ENCODE peak calls at places on chromosomes 1 and 21, in seven cellular contexts. U, C, O, W, X, Z and R are unnamed samples.

GRCh38 chr1:25724201-25724600 is 75.8 kb upstream of the SELENON start:
- DNase-seq in U (no peak), C (no peak), O (no peak), W (no peak), X (no peak), Z (no peak), R (no peak)

GRCh38 chr1:162530318-162530984 is 31.1 kb upstream of the UAP1 start:
- DNase-seq in U (no peak), C (no peak), O (no peak), W (no peak), X (peak), Z (peak), R (no peak)

GRCh38 chr1:116814935-116815334 is 60.7 kb downstream of the CD2 start:
- DNase-seq in U (no peak), C (no peak), O (no peak), W (no peak), X (no peak), Z (no peak), R (no peak)

GRCh38 chr1:4172659-4173599 is 272.9 kb upstream of the C1orf174 start:
- DNase-seq in U (peak), C (no peak), O (no peak), W (no peak), X (no peak), Z (no peak), R (peak)

GRCh38 chr1:1777510-1777909 is 760 bp downstream of the NADK start:
- DNase-seq in U (peak), C (peak), O (peak), W (peak), X (no peak), Z (no peak), R (peak)

GRCh38 chr1:90502696-90503095 is 214.4 kb downstream of the BARHL2 start:
- DNase-seq in U (no peak), C (no peak), O (no peak), W (no peak), X (no peak), Z (no peak), R (no peak)

GRCh38 chr1:44693159-44693558 is 18.6 kb downstream of the ARMH1 start:
- DNase-seq in U (no peak), C (no peak), O (no peak), W (no peak), X (no peak), Z (no peak), R (no peak)

GRCh38 chr1:194940336-194940735 is 1667.9 kb downstream of the KCNT2 start:
- DNase-seq in U (no peak), C (no peak), O (no peak), W (no peak), X (no peak), Z (no peak), R (no peak)

GRCh38 chr1:114025609-114026401 is 46.5 kb downstream of the OLFML3 start:
- DNase-seq in U (no peak), C (no peak), O (no peak), W (no peak), X (peak), Z (no peak), R (no peak)

GRCh38 chr1:240804475-240804874 is 192.5 kb upstream of the GREM2 start:
- DNase-seq in U (no peak), C (no peak), O (no peak), W (no peak), X (peak), Z (no peak), R (no peak)

GRCh38 chr1:180912211-180912800 is 391 bp upstream of the KIAA1614 start:
- DNase-seq in U (peak), C (no peak), O (no peak), W (peak), X (peak), Z (no peak), R (peak)

GRCh38 chr21:41142051-41142795 is 25.7 kb upstream of the BACE2 start:
- DNase-seq in U (peak), C (no peak), O (peak), W (no peak), X (peak), Z (no peak), R (no peak)

GRCh38 chr1:155316922-155317321 is 3.8 kb upstream of the RUSC1 start:
- DNase-seq in U (no peak), C (no peak), O (no peak), W (no peak), X (no peak), Z (no peak), R (no peak)

GRCh38 chr1:5994713-5995621 is 2.7 kb upstream of the NPHP4 start:
- DNase-seq in U (no peak), C (peak), O (no peak), W (no peak), X (no peak), Z (peak), R (no peak)

GRCh38 chr21:30434033-30434631 is 4.1 kb downstream of the KRTAP13-4 start:
- DNase-seq in U (peak), C (no peak), O (peak), W (no peak), X (no peak), Z (peak), R (no peak)

GRCh38 chr1:203187306-203188264 is 1.1 kb upstream of the CHI3L1 start:
- DNase-seq in U (no peak), C (no peak), O (no peak), W (no peak), X (no peak), Z (no peak), R (peak)

GRCh38 chr1:246782120-246782900 is 58.1 kb downstream of the SCCPDH start:
- DNase-seq in U (peak), C (no peak), O (no peak), W (peak), X (peak), Z (no peak), R (no peak)

GRCh38 chr1:234957330-234958065 is 171.1 kb downstream of the TOMM20 start:
- DNase-seq in U (peak), C (no peak), O (no peak), W (no peak), X (peak), Z (peak), R (no peak)

GRCh38 chr1:180267761-180268555 is 37.9 kb downstream of the LHX4 start:
- DNase-seq in U (no peak), C (no peak), O (no peak), W (no peak), X (no peak), Z (no peak), R (peak)

GRCh38 chr1:28144203-28145135 is 32.0 kb downstream of the PTAFR start:
- DNase-seq in U (no peak), C (no peak), O (no peak), W (no peak), X (peak), Z (no peak), R (no peak)

GRCh38 chr1:20266141-20266540 is 24.5 kb upstream of the VWA5B1 start:
- DNase-seq in U (no peak), C (no peak), O (no peak), W (no peak), X (peak), Z (no peak), R (no peak)

GRCh38 chr1:30704271-30704670 is 19.1 kb downstream of the MATN1 start:
- DNase-seq in U (no peak), C (no peak), O (peak), W (no peak), X (peak), Z (no peak), R (peak)

GRCh38 chr1:157154940-157155514 is 16.8 kb upstream of the ETV3 start:
- DNase-seq in U (peak), C (no peak), O (peak), W (peak), X (peak), Z (peak), R (no peak)

GRCh38 chr1:107293901-107294600 is 153.2 kb downstream of the NTNG1 start:
- DNase-seq in U (no peak), C (no peak), O (no peak), W (no peak), X (no peak), Z (no peak), R (no peak)
- H3K4me3 ChIP-seq in U (no peak), C (no peak), O (no peak), W (no peak), X (no peak), Z (no peak), R (no peak)

GRCh38 chr21:36032647-36033406 is 27.5 kb downstream of the SETD4 start:
- DNase-seq in U (no peak), C (no peak), O (no peak), W (no peak), X (no peak), Z (no peak), R (no peak)
- TF ChIP-seq POLR2A in U (no peak), C (no peak), O (no peak), W (no peak), X (no peak), Z (no peak), R (no peak)

GRCh38 chr1:91619881-91620280 is 119.2 kb downstream of the CDC7 start:
- DNase-seq in U (no peak), C (no peak), O (no peak), W (no peak), X (no peak), Z (no peak), R (no peak)
- H3K4me3 ChIP-seq in U (no peak), C (no peak), O (no peak), W (no peak), X (no peak), Z (no peak), R (no peak)

GRCh38 chr1:32068891-32069590 is 3.7 kb upstream of the TMEM39B start:
- DNase-seq in U (no peak), C (no peak), O (no peak), W (no peak), X (peak), Z (no peak), R (no peak)

GRCh38 chr1:32074841-32075240 is 2.1 kb downstream of the TMEM39B start:
- DNase-seq in U (no peak), C (no peak), O (no peak), W (no peak), X (no peak), Z (no peak), R (no peak)

GRCh38 chr1:32071758-32072621 is 749 bp upstream of the TMEM39B start:
- DNase-seq in U (no peak), C (no peak), O (no peak), W (no peak), X (peak), Z (no peak), R (no peak)

GRCh38 chr1:32073387-32074229 is 869 bp downstream of the TMEM39B start:
- DNase-seq in U (no peak), C (no peak), O (no peak), W (no peak), X (no peak), Z (no peak), R (no peak)

DNA sequence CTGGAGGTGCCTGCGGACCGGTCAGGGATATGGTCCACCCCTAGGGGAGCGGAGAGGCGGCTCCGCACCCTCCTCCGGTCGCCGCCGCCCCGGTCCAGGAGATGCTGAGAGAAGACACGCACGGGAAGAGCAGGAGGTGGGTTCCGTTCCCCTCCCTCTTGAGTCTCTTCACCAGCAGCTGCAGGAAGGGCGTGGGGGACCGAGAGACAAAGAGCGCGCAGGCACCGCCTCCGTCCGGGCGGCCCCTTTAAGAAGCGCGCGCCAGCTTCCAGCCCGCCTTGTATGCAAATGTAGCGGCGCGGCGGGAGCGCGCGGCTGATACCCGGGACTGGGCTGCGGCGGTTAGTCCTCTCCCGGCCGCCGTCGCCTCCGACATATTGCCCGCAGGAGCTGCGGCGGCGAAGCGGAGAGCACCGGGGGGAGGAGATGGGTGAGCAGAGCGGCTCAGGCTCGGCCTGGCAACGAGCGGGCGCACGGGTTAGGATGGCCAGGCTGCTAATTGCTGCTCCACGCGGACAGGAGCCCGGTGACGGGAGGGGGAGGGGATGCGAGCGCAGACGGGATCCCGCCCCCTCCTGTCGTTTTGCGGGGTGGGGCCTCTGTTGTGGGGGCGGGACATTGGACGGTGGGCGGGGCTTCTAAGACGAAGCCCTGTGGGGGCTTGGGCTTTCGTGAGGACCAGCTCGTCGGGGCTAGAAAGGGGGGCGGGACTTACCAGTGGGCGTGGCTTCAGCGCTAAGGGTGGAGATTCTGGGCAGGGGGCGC is at the start of gene TMEM39B:
- DNase-seq in U (peak), C (peak), O (peak), W (peak), X (peak), Z (peak), R (peak)
- TF ChIP-seq POLR2A in U (no peak), C (peak), O (no peak), W (peak), X (peak), Z (peak), R (peak)

DNA sequence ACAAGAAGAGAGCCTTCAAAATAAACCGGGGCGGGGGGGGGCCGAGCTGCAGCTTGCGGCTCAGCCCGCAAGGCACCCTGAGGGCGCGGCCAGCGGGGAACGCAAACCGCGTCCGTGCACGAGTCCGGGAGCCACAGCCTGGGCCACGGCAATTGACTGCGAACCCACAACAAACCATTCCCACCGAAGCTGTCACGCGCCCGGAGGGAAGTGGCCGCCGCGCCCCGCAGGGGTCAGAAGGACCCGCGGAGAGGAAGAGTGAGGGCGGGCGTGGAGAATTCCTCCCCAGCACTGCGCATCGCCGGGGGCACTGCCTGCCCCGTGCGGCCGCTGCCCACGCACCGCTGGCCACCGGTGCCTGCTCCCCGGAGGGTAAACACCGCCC is 628 bp downstream of the TGFBR3 start:
- DNase-seq in U (peak), C (peak), O (no peak), W (no peak), X (peak), Z (peak), R (peak)
- H3K4me3 ChIP-seq in U (peak), C (peak), O (peak), W (peak), X (peak), Z (peak), R (peak)

DNA sequence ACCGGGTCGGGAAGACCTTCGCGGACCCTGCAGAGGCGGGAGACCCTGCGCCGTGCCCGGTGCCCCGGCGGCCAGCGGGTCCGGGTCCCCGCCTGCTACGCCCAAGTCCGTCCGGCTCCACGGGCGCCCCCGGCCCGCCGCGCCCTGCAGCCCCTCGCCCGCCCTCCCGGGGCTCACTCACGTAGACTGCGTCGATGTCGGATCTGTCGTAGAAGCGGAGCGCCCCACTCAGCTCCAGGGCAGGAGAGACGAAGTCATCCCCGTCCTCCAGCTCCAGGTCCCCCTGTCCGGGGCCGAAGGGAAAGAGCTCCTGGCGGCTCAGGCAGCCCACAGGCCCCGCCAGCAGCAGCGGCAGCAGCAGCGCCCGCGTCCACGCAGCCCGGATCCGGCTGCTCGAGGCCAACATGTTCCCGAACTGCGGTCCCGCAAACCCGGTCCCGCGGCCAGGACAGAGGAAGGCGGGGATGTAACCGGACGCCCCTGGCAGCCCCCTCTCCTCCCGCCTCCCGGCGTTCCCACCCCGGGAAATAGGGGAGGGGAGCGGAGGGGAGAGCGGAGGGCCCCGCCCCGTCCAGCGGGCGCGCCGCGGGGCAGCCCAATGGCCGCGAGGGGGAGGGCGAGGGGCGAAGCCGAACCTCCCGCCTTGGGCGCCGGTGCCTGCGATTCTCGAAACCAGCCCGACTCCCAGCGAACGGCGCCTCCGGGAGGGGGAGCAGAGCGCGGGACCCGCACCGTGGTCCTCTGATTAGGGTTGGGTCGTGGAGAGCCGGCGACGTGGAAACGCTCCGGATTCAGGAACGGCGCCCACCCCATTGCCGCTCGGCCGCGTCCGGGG is at the start of gene NID1:
- DNase-seq in U (peak), C (peak), O (peak), W (peak), X (peak), Z (peak), R (peak)
- TF ChIP-seq POLR2A in U (peak), C (peak), O (peak), W (peak), X (peak), Z (peak), R (peak)

GRCh38 chr1:15948600-15949452 is 27.1 kb downstream of the ZBTB17 start:
- DNase-seq in U (peak), C (peak), O (peak), W (peak), X (peak), Z (peak), R (peak)
- H3K4me3 ChIP-seq in U (no peak), C (peak), O (no peak), W (peak), X (peak), Z (no peak), R (no peak)

DNA sequence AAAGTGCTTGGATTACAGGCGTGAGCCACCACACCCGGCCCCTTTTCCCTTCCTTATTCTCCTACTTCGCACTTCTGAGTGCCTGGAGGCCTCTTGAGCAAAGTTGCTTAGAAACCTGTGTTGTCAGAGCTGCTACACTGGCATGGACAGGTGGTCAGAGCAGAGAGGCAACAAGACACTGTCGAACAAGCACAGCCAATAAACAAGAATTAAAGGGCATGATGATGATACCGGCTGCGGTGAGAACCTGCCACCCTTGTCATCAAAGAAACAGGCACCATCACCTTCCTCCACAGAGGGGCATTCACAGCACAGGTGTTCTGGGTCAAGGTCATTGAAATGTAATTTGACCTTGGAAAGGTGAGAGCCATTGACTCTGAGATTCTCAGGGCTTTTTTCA is 23.3 kb downstream of the STUM start:
- DNase-seq in U (no peak), C (no peak), O (no peak), W (no peak), X (no peak), Z (no peak), R (peak)
- TF ChIP-seq POLR2A in U (no peak), C (no peak), O (no peak), W (no peak), X (no peak), Z (no peak), R (no peak)